ENCODE peak calls at places on chromosomes 7 and 10, in seven cellular contexts. F, P, T, W, X, B and Q are unnamed samples.

GRCh38 chr7:30310674-30311362 is 26.4 kb downstream of the ZNRF2 start:
- DNase-seq in F (no peak), P (peak), T (no peak), W (no peak), X (no peak), B (no peak), Q (no peak)

GRCh38 chr10:4812952-4813351 is 13.1 kb upstream of the AKR1E2 start:
- DNase-seq in F (no peak), P (peak), T (no peak), W (no peak), X (peak), B (no peak), Q (no peak)

GRCh38 chr10:28561531-28561930 is 28.6 kb downstream of the WAC start:
- DNase-seq in F (no peak), P (no peak), T (no peak), W (no peak), X (no peak), B (peak), Q (no peak)

GRCh38 chr7:78852951-78853350 is 600.5 kb downstream of the MAGI2 start:
- DNase-seq in F (no peak), P (no peak), T (no peak), W (no peak), X (peak), B (no peak), Q (no peak)

GRCh38 chr10:96379758-96380157 is 21.0 kb upstream of the OPALIN start:
- DNase-seq in F (no peak), P (no peak), T (no peak), W (no peak), X (no peak), B (no peak), Q (no peak)

GRCh38 chr7:131803861-131804260 is 247.4 kb upstream of the PODXL start:
- DNase-seq in F (no peak), P (no peak), T (no peak), W (no peak), X (no peak), B (no peak), Q (no peak)

GRCh38 chr10:6563075-6563474 is 17.0 kb downstream of the PRKCQ start:
- DNase-seq in F (no peak), P (no peak), T (no peak), W (no peak), X (no peak), B (no peak), Q (no peak)

GRCh38 chr7:73869011-73869785 is 8.2 kb downstream of the TMEM270 start:
- DNase-seq in F (no peak), P (no peak), T (no peak), W (no peak), X (peak), B (no peak), Q (no peak)

GRCh38 chr7:45687185-45687560 is 113.0 kb downstream of the ADCY1 start:
- DNase-seq in F (no peak), P (no peak), T (no peak), W (no peak), X (no peak), B (no peak), Q (no peak)

GRCh38 chr7:122684504-122684903 is 14.4 kb downstream of the RNF133 start:
- DNase-seq in F (no peak), P (no peak), T (no peak), W (no peak), X (no peak), B (no peak), Q (no peak)

GRCh38 chr7:84455788-84456187 is 261.2 kb upstream of the SEMA3A start:
- DNase-seq in F (no peak), P (peak), T (no peak), W (no peak), X (peak), B (no peak), Q (no peak)

GRCh38 chr10:20839910-20840309 is 57.2 kb downstream of the NEBL start:
- DNase-seq in F (no peak), P (no peak), T (no peak), W (no peak), X (no peak), B (no peak), Q (no peak)

GRCh38 chr10:839550-840205 is 91.8 kb downstream of the LARP4B start:
- DNase-seq in F (no peak), P (no peak), T (no peak), W (no peak), X (no peak), B (no peak), Q (no peak)

GRCh38 chr10:113486531-113486930 is 66.3 kb upstream of the HABP2 start:
- DNase-seq in F (no peak), P (peak), T (no peak), W (no peak), X (no peak), B (no peak), Q (no peak)

GRCh38 chr10:43205681-43206390 is 61.0 kb downstream of the RASGEF1A start:
- DNase-seq in F (peak), P (no peak), T (peak), W (no peak), X (no peak), B (peak), Q (peak)

GRCh38 chr7:18250133-18250532 is 222.5 kb upstream of the PRPS1L1 start:
- DNase-seq in F (no peak), P (no peak), T (no peak), W (no peak), X (no peak), B (no peak), Q (no peak)

GRCh38 chr10:44293842-44294241 is 91.1 kb downstream of the CXCL12 start:
- DNase-seq in F (no peak), P (no peak), T (peak), W (no peak), X (peak), B (no peak), Q (no peak)

GRCh38 chr10:132632091-132632561 is 94.5 kb downstream of the INPP5A start:
- DNase-seq in F (no peak), P (no peak), T (no peak), W (no peak), X (no peak), B (peak), Q (no peak)

GRCh38 chr10:129525408-129525807 is 58.4 kb downstream of the MGMT start:
- DNase-seq in F (peak), P (peak), T (peak), W (no peak), X (peak), B (no peak), Q (no peak)

GRCh38 chr7:107958764-107959526 is 44.0 kb downstream of the LAMB1 start:
- DNase-seq in F (no peak), P (peak), T (no peak), W (no peak), X (peak), B (no peak), Q (no peak)

GRCh38 chr10:29980084-29980483 is 79.3 kb downstream of the JCAD start:
- DNase-seq in F (no peak), P (no peak), T (no peak), W (no peak), X (no peak), B (no peak), Q (no peak)

GRCh38 chr7:44564606-44565005 is 9.1 kb downstream of the DDX56 start:
- DNase-seq in F (no peak), P (no peak), T (no peak), W (no peak), X (no peak), B (no peak), Q (no peak)

GRCh38 chr7:128829391-128830166 is 627 bp upstream of the FLNC start:
- DNase-seq in F (peak), P (no peak), T (no peak), W (no peak), X (peak), B (no peak), Q (no peak)

GRCh38 chr10:104040862-104041789 is 44.6 kb downstream of the COL17A1 start:
- DNase-seq in F (no peak), P (no peak), T (no peak), W (no peak), X (no peak), B (no peak), Q (no peak)

GRCh38 chr10:63352976-63353375 is 112.8 kb downstream of the JMJD1C start:
- DNase-seq in F (no peak), P (no peak), T (no peak), W (no peak), X (no peak), B (no peak), Q (no peak)

GRCh38 chr7:30038182-30038980 is 10.2 kb downstream of the PLEKHA8 start:
- DNase-seq in F (no peak), P (no peak), T (no peak), W (no peak), X (peak), B (no peak), Q (no peak)

GRCh38 chr10:91309711-91310110 is 89.2 kb downstream of the PCGF5 start:
- DNase-seq in F (no peak), P (no peak), T (no peak), W (no peak), X (no peak), B (no peak), Q (no peak)

GRCh38 chr7:2237109-2237602 is 4.4 kb upstream of the MAD1L1 start:
- DNase-seq in F (no peak), P (peak), T (peak), W (peak), X (no peak), B (no peak), Q (no peak)

GRCh38 chr10:78442836-78443550 is 409.3 kb downstream of the RPS24 start:
- DNase-seq in F (no peak), P (no peak), T (no peak), W (no peak), X (no peak), B (no peak), Q (no peak)

GRCh38 chr10:54441286-54441685 is 359.7 kb downstream of the PCDH15 start:
- DNase-seq in F (no peak), P (no peak), T (no peak), W (no peak), X (no peak), B (no peak), Q (no peak)

GRCh38 chr10:121497513-121497912 is 100.7 kb downstream of the FGFR2 start:
- DNase-seq in F (no peak), P (peak), T (no peak), W (no peak), X (no peak), B (no peak), Q (no peak)

DNA sequence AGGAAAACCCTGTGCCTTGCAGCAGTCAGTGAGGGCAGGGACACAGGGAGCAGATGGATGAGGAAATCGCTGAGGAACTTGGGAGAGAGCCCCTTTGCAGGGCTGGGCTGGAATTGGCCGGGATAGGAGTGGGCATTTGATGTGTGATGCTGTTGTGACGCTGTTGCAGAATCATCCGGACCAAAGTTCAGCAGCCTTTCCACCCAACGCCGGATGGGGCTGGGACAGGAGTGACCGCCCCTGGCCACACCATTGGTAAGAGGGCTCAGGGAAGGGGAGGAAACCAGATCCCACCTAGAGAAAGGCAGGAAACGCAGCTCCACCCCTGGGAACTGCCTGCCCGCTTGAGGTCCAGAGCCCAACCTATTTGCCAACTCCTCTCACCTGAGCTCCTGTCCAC is 33.9 kb downstream of the PAX2 start:
- DNase-seq in F (no peak), P (no peak), T (no peak), W (no peak), X (no peak), B (no peak), Q (no peak)
- TF ChIP-seq CTCF in F (no peak), P (no peak), T (no peak), W (no peak), X (no peak), B (no peak), Q (no peak)

DNA sequence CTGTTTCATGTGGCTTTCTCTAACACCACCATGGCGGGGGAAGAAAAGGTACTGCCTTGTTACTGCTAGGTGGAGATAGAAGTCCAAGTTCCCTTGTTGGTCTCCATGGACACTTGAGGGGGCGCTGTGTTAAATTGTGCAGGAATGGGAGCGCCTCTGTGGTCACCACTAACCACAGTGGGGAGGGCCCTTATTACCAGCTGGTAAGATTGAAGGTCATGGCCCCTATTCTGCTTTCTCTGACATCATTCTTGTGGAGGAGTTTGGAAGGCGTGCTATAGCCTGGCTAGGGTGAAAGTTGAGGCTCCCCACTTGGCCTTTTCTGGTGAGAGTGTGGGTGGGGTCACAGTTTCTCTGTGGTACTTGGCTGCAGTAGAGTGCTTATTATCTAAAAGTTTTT is 14.9 kb upstream of the MXI1 start:
- DNase-seq in F (no peak), P (no peak), T (no peak), W (peak), X (no peak), B (peak), Q (no peak)
- TF ChIP-seq CTCF in F (no peak), P (peak), T (no peak), W (peak), X (no peak), B (peak), Q (no peak)

GRCh38 chr10:119161680-119162079 is 3.8 kb downstream of the SFXN4 start:
- DNase-seq in F (no peak), P (no peak), T (no peak), W (peak), X (peak), B (no peak), Q (no peak)
- TF ChIP-seq CTCF in F (no peak), P (no peak), T (no peak), W (no peak), X (peak), B (no peak), Q (no peak)

GRCh38 chr7:51318886-51319579 is 2.4 kb upstream of the COBL start:
- DNase-seq in F (no peak), P (no peak), T (no peak), W (no peak), X (no peak), B (no peak), Q (no peak)
- TF ChIP-seq CTCF in F (no peak), P (no peak), T (no peak), W (no peak), X (no peak), B (no peak), Q (no peak)